ENCODE peak calls at places on chromosomes 1 and 21, in eight cellular contexts. N is A549, S is transverse colon, P is K562, X is esophagus muscularis mucosa, W is ovary, L is tibial nerve, O is sigmoid colon. G is an unnamed sample.

GRCh38 chr21:45821315-45822001 is 160.1 kb upstream of the COL6A1 start:
- DNase-seq in P (no peak), S (no peak), O (peak), X (no peak), N (no peak), L (no peak), W (no peak), G (no peak)

GRCh38 chr1:26029054-26029863 is 7.7 kb downstream of the EXTL1 start:
- DNase-seq in W (no peak), S (no peak), L (no peak), P (peak), X (no peak), O (no peak), N (no peak), G (no peak)

GRCh38 chr1:178953034-178953433 is 72.7 kb upstream of the FAM20B start:
- DNase-seq in N (no peak), S (no peak), P (no peak), W (peak), O (peak), X (no peak), L (peak), G (no peak)

GRCh38 chr1:235843458-235843857 is 23.2 kb downstream of the LYST start:
- DNase-seq in W (no peak), O (no peak), N (peak), X (no peak), L (peak), P (peak), S (no peak), G (no peak)

GRCh38 chr1:168794057-168794456 is 65.1 kb upstream of the DPT start:
- DNase-seq in P (no peak), S (no peak), O (no peak), N (no peak), L (no peak), X (no peak), W (no peak), G (no peak)

GRCh38 chr1:209241481-209241880 is 342.0 kb upstream of the CAMK1G start:
- DNase-seq in L (no peak), N (no peak), S (no peak), O (no peak), X (peak), W (no peak), P (no peak), G (no peak)

GRCh38 chr1:56223962-56224361 is 355.4 kb downstream of the PLPP3 start:
- DNase-seq in W (no peak), N (no peak), S (no peak), P (no peak), X (no peak), L (no peak), O (no peak), G (no peak)

GRCh38 chr1:9400425-9401079 is 107.9 kb downstream of the SPSB1 start:
- DNase-seq in L (no peak), O (no peak), N (no peak), S (no peak), X (no peak), W (no peak), P (no peak), G (peak)

GRCh38 chr1:80447533-80447932 is 1353.2 kb upstream of the ADGRL2 start:
- DNase-seq in P (no peak), L (no peak), S (no peak), X (no peak), N (no peak), W (no peak), O (no peak), G (no peak)

GRCh38 chr1:90176530-90176929 is 181.6 kb downstream of the ZNF326 start:
- DNase-seq in P (no peak), X (no peak), S (no peak), N (no peak), O (no peak), L (no peak), W (no peak), G (no peak)

GRCh38 chr1:162022626-162023025 is 1.0 kb downstream of the OLFML2B start:
- DNase-seq in P (no peak), X (no peak), W (no peak), O (no peak), S (no peak), L (no peak), N (no peak), G (no peak)
- H3K4me3 ChIP-seq in P (no peak), X (peak), W (no peak), O (peak), S (no peak), L (peak), N (no peak), G (peak)

GRCh38 chr1:227317541-227318002 is 720 bp downstream of the CDC42BPA start:
- DNase-seq in O (peak), N (peak), W (peak), P (peak), X (no peak), S (peak), L (peak), G (no peak)

GRCh38 chr1:227316456-227316855 is 1.8 kb downstream of the CDC42BPA start:
- DNase-seq in L (no peak), N (no peak), W (no peak), P (no peak), X (no peak), O (no peak), S (no peak), G (no peak)

GRCh38 chr1:227316941-227317540 is 1.3 kb downstream of the CDC42BPA start:
- DNase-seq in P (no peak), O (no peak), N (no peak), S (no peak), X (no peak), W (no peak), L (no peak), G (no peak)

GRCh38 chr1:227318852-227319607 is 738 bp upstream of the CDC42BPA start:
- DNase-seq in O (peak), X (no peak), W (peak), P (peak), L (peak), N (peak), S (peak), G (peak)

GRCh38 chr1:227318003-227318851 is at the start of gene CDC42BPA:
- DNase-seq in W (peak), S (peak), P (peak), X (no peak), N (peak), L (peak), O (peak), G (peak)
- TF ChIP-seq POLR2A in W (peak), S (peak), P (peak), X (no peak), N (peak), L (no peak), O (peak), G (no peak)

DNA sequence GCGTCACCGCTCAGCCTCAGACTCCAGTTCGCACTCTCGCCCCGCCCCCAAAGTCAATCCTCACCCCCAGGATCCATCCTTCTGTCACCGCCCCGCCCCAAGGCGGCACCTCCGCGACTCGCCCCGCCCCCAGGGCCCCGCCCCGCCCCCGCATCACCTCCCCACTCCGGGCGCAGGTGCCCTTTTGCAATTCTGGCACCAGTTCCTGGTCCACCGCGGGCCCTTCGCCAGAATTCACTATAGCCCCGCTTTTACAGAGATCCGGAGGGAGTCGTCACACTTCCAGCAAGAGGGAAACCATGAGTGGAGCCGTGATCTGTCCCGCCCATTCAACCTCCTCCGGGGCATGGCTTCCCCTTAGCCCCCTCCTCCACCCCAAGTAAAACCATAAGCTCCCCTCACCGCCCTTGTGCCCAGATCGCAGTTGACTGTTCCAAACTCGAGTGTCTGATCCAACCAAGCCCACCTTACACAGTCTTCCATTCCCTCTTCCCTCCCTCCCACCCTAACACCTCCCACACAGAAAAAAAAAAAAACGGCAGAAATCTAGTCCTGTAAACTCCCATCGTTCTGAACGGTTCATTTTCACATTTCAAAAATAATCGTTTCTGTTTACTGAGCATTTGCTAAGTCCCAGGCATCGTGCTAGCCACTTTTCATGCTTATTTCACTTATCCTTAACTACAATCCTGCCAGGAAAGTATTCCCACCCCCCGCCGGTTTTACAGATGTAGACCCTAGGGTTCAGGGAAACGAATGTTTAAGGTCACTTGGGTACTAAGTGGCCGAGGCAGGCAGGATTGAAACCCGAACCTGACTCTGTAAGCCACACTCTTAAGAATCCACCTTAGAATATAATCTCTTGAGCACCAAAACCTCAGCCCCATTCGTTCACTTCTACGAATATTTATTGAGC is 1.3 kb upstream of the CASP9 start:
- DNase-seq in W (peak), O (peak), S (peak), P (peak), X (no peak), L (peak), N (peak), G (no peak)
- TF ChIP-seq EP300 in W (no peak), O (no peak), S (no peak), P (no peak), X (no peak), L (peak), N (no peak), G (no peak)

DNA sequence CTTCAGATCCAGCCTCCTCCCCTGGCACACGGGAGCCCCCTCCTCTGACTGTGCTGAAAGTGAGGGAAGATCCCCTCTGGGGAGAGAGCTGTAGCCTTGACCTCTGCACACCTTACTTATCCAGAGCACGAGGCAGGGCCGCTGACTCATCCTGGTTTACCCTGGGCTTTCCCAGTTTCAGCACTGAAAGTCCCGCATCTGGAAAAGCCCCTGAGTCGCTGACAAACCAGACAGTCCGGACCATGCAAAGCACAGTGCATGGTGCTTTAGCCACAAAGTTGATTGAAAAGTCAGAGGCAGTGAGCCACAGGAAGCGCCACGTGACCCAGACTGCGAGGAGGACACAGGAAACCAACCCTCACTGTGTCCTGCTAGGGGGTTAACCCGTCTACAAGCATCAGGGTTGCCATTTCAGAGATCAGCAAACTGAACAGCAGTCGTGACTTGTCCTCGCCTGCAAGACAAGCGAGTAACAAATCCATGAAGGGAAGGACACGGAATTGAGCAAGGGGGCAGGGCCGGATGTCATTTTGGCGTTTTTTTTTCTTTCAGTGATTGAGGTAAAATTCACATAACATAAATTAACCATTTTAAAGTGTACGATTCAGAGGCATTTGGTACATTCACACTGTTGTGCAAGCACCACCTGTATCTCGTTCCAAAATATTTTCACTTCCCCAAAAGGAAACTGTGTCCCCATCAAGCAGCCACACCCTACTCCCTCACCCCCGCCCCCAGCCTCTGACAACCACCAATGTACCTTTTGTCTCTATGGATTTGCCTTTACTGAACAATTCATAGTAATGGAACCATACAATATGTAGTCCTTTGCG is 19.9 kb upstream of the IFNGR2 start:
- DNase-seq in P (peak), L (peak), N (no peak), W (peak), X (no peak), S (peak), O (peak), G (peak)
- H3K4me3 ChIP-seq in P (no peak), L (peak), N (no peak), W (no peak), X (peak), S (no peak), O (no peak), G (peak)

GRCh38 chr1:109213824-109214693 is at the start of gene SARS1:
- DNase-seq in P (peak), S (peak), N (peak), O (peak), W (peak), L (peak), X (peak), G (peak)
- TF ChIP-seq POLR2A in P (peak), S (peak), N (peak), O (peak), W (peak), L (peak), X (peak), G (peak)

G was measured in stomach.